ENCODE peak calls at places on chromosomes 13 and 19, in ten cellular contexts. N is psoas muscle; F is ovary; W is heart right ventricle; B is K562; G is naive thymus-derived CD4-positive, alpha-beta T cell; K is Caco-2; Q is aorta; C is stomach; R is heart left ventricle. O is an unnamed sample.
A peak's percentile ranks its signal among the peaks of the same experiment; 100 is the strongest.

GRCh38 chr13:93316848-93317247 is 90.2 kb downstream of the GPC6 start:
- DNase-seq in N (no peak), F (no peak), W (no peak), B (no peak), G (no peak), K (no peak), Q (no peak), C (no peak), R (no peak), O (no peak)

GRCh38 chr19:45404557-45405434 is at the start of gene PPP1R13L:
- DNase-seq in N (peak; percentile 78), F (peak; percentile 73), W (peak; percentile 87), B (peak; percentile 92), G (no peak), K (peak; percentile 96), Q (peak; percentile 92), C (peak; percentile 92), R (peak; percentile 88), O (no peak)

GRCh38 chr19:41998246-41999020 is 4.4 kb upstream of the ATP1A3 start:
- DNase-seq in N (no peak), F (no peak), W (peak; percentile 48), B (peak; percentile 74), G (no peak), K (peak; percentile 68), Q (no peak), C (peak; percentile 29), R (no peak), O (no peak)

GRCh38 chr13:23087884-23088283 is 92.9 kb upstream of the SGCG start:
- DNase-seq in N (no peak), F (no peak), W (no peak), B (peak; percentile 50), G (no peak), K (peak; percentile 53), Q (no peak), C (no peak), R (no peak), O (no peak)

GRCh38 chr13:102697264-102697663 is 2.4 kb upstream of the METTL21C start:
- DNase-seq in N (no peak), F (no peak), W (no peak), B (no peak), G (no peak), K (no peak), Q (no peak), C (no peak), R (no peak), O (no peak)

GRCh38 chr13:29835280-29836061 is 14.9 kb downstream of the UBL3 start:
- DNase-seq in N (no peak), F (no peak), W (no peak), B (no peak), G (no peak), K (no peak), Q (no peak), C (no peak), R (no peak), O (no peak)

GRCh38 chr13:52800856-52801255 is 47.6 kb downstream of the PCDH8 start:
- DNase-seq in N (no peak), F (no peak), W (no peak), B (no peak), G (no peak), K (no peak), Q (no peak), C (no peak), R (no peak), O (no peak)

GRCh38 chr13:41457589-41458186 is 338 bp downstream of the RGCC start:
- DNase-seq in N (peak; percentile 27), F (no peak), W (peak; percentile 22), B (peak; percentile 23), G (peak; percentile 62), K (peak; percentile 48), Q (peak; percentile 50), C (no peak), R (peak; percentile 27), O (no peak)

GRCh38 chr19:37332839-37333238 is 38.1 kb upstream of the ZNF527 start:
- DNase-seq in N (no peak), F (no peak), W (no peak), B (no peak), G (no peak), K (no peak), Q (no peak), C (no peak), R (no peak), O (no peak)

GRCh38 chr19:34274827-34275625 is 20.7 kb downstream of the GARRE1 start:
- DNase-seq in N (no peak), F (no peak), W (no peak), B (no peak), G (no peak), K (no peak), Q (no peak), C (no peak), R (no peak), O (no peak)

GRCh38 chr19:6481541-6482342 is at the start of gene DENND1C:
- DNase-seq in N (peak; percentile 36), F (no peak), W (peak; percentile 31), B (peak; percentile 71), G (peak; percentile 67), K (peak; percentile 45), Q (peak; percentile 73), C (peak; percentile 52), R (no peak), O (peak; percentile 26)

GRCh38 chr13:66574606-66575005 is 655.5 kb downstream of the PCDH9 start:
- DNase-seq in N (no peak), F (no peak), W (no peak), B (no peak), G (no peak), K (no peak), Q (no peak), C (no peak), R (no peak), O (no peak)

GRCh38 chr13:71515639-71516038 is 351.4 kb downstream of the DACH1 start:
- DNase-seq in N (no peak), F (no peak), W (no peak), B (no peak), G (no peak), K (no peak), Q (no peak), C (no peak), R (no peak), O (no peak)

GRCh38 chr19:40601061-40601973 is at the start of gene LTBP4:
- DNase-seq in N (peak; percentile 62), F (peak; percentile 88), W (peak; percentile 82), B (peak; percentile 88), G (no peak), K (peak; percentile 65), Q (peak; percentile 78), C (no peak), R (peak; percentile 85), O (no peak)

GRCh38 chr13:40336228-40337221 is 329.9 kb downstream of the FOXO1 start:
- DNase-seq in N (no peak), F (no peak), W (no peak), B (no peak), G (peak; percentile 23), K (peak; percentile 82), Q (no peak), C (peak; percentile 43), R (no peak), O (no peak)

GRCh38 chr13:93413972-93414717 is 187.5 kb downstream of the GPC6 start:
- DNase-seq in N (no peak), F (no peak), W (no peak), B (no peak), G (no peak), K (no peak), Q (no peak), C (no peak), R (no peak), O (no peak)

GRCh38 chr13:93867481-93867880 is 612.0 kb downstream of the DCT start:
- DNase-seq in N (no peak), F (no peak), W (no peak), B (no peak), G (no peak), K (no peak), Q (no peak), C (no peak), R (no peak), O (no peak)

DNA sequence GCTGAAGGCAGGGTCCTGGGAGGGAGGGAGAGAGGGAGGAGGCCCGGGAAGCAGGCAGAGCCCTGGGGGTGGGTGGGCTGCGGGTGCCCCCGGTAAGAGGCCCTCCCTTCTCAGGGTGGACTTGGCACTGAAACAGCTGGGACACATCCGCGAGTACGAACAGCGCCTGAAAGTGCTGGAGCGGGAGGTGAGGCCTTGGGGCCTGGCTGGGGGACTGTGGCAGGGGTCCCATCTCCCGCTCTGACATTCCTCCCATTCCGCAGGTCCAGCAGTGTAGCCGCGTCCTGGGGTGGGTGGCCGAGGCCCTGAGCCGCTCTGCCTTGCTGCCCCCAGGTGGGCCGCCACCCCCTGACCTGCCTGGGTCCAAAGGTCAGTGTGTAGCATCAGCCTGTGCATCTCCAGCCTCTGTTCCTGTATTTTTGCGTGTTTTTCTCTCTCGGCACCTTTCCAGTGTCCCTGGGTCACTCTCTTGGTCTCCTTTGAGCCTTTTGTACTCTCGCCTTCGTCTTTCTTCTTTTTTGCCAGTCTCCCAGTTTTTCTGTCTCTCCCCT is 53.4 kb downstream of the TRPM4 start:
- DNase-seq in N (no peak), F (no peak), W (no peak), B (no peak), G (no peak), K (no peak), Q (no peak), C (no peak), R (no peak), O (no peak)
- H3K4me3 ChIP-seq in N (no peak overlapping the region), F (peak overlapping the region; percentile 23), W (no peak overlapping the region), B (peak overlapping the region; percentile 44), G (no peak overlapping the region), K (no peak overlapping the region), Q (no peak overlapping the region), C (peak overlapping the region; percentile 23), R (no peak overlapping the region), O (no peak overlapping the region)

DNA sequence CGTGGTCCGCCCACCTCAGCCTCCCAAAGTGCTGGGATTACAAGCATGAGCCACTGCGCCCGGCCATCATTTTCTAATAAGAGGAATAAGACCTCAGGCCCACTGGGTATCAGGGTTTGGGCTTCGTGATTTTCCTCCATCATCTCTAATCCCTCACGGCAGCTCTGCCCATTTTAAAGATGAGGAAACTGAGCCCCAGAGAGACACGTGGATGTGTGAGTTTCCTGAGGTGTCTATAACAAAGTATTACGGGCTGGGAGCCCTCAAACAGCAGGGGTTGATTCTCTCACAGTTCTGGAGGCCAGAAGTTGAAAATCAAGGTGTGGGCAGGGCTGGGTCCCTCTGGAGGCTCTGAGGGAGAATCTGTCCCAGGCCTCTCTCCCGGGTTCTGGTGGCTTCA is 33.7 kb downstream of the MYO9B start:
- DNase-seq in N (no peak), F (no peak), W (no peak), B (no peak), G (no peak), K (no peak), Q (no peak), C (no peak), R (no peak), O (no peak)
- H3K4me1 ChIP-seq in N (peaks cover 10% of the 10 kb centered on the region), F (peaks cover 4% of the 10 kb centered on the region), W (peaks cover 39% of the 10 kb centered on the region), B (no peaks in the 10 kb centered on the region), G (peaks cover 8% of the 10 kb centered on the region), K (no peaks in the 10 kb centered on the region), Q (peaks cover 3% of the 10 kb centered on the region), C (peaks cover 81% of the 10 kb centered on the region), R (peaks cover 18% of the 10 kb centered on the region), O (peaks cover 18% of the 10 kb centered on the region)

GRCh38 chr13:112204881-112205327 is 138.0 kb downstream of the SOX1 start:
- DNase-seq in N (no peak), F (no peak), W (peak; percentile 32), B (no peak), G (no peak), K (no peak), Q (no peak), C (no peak), R (peak; percentile 43), O (no peak)
- H3K4me3 ChIP-seq in N (no peak overlapping the region), F (no peak overlapping the region), W (no peak overlapping the region), B (no peak overlapping the region), G (no peak overlapping the region), K (no peak overlapping the region), Q (no peak overlapping the region), C (no peak overlapping the region), R (no peak overlapping the region), O (no peak overlapping the region)

GRCh38 chr19:38691938-38692457 is 44.5 kb downstream of the ACTN4 start:
- DNase-seq in N (peak; percentile 67), F (peak; percentile 63), W (no peak), B (no peak), G (no peak), K (no peak), Q (peak; percentile 93), C (no peak), R (peak; percentile 71), O (peak; percentile 95)
- H3K4me1 ChIP-seq in N (peaks cover 75% of the 10 kb centered on the region), F (peaks cover 16% of the 10 kb centered on the region), W (peaks cover 91% of the 10 kb centered on the region), B (peaks cover 28% of the 10 kb centered on the region), G (peaks cover 10% of the 10 kb centered on the region), K (peaks cover 76% of the 10 kb centered on the region), Q (peaks cover 3% of the 10 kb centered on the region), C (peaks cover 94% of the 10 kb centered on the region), R (peaks cover 89% of the 10 kb centered on the region), O (peaks cover 73% of the 10 kb centered on the region)

O was measured in SJSA1.